ENCODE peak calls at places on chromosome 3, in four cellular contexts. J is K562, U is HepG2, D is WTC11. M is an unnamed sample.

GRCh38 chr3:122795674-122795969 is 753 bp downstream of the SLC49A4 start:
- DNase-seq in J (no peak), U (peak; percentile 29), D (no peak), M (no peak)

GRCh38 chr3:62312201-62312600 is 61.1 kb downstream of the FEZF2 start:
- DNase-seq in J (no peak), U (no peak), D (no peak), M (no peak)

GRCh38 chr3:34183581-34184313 is 385.3 kb downstream of the PDCD6IP start:
- DNase-seq in J (no peak), U (no peak), D (peak; percentile 14), M (no peak)

GRCh38 chr3:128504957-128505730 is 12.1 kb upstream of the GATA2 start:
- DNase-seq in J (peak; percentile 73), U (no peak), D (no peak), M (no peak)

GRCh38 chr3:171770689-171771620 is 39.3 kb downstream of the PLD1 start:
- DNase-seq in J (peak; percentile 80), U (peak; percentile 68), D (peak; percentile 16), M (peak; percentile 67)

GRCh38 chr3:141561426-141562034 is 74.7 kb downstream of the RASA2 start:
- DNase-seq in J (peak; percentile 73), U (peak; percentile 63), D (no peak), M (peak; percentile 36)

GRCh38 chr3:124201786-124202185 is 209.9 kb upstream of the ROPN1 start:
- DNase-seq in J (no peak), U (no peak), D (no peak), M (no peak)

GRCh38 chr3:127732303-127732702 is 59.6 kb downstream of the ABTB1 start:
- DNase-seq in J (no peak), U (no peak), D (peak; percentile 39), M (no peak)

GRCh38 chr3:152938974-152939636 is 104.2 kb downstream of the P2RY1 start:
- DNase-seq in J (no peak), U (no peak), D (no peak), M (no peak)

GRCh38 chr3:23706116-23706515 is 99.6 kb upstream of the UBE2E1 start:
- DNase-seq in J (no peak), U (no peak), D (no peak), M (no peak)

GRCh38 chr3:52890735-52891134 is 6.6 kb downstream of the STIMATE start:
- DNase-seq in J (no peak), U (no peak), D (no peak), M (no peak)

GRCh38 chr3:123416173-123416572 is 32.7 kb downstream of the ADCY5 start:
- DNase-seq in J (no peak), U (no peak), D (no peak), M (no peak)

GRCh38 chr3:148694116-148694515 is 3.6 kb upstream of the AGTR1 start:
- DNase-seq in J (no peak), U (no peak), D (no peak), M (no peak)

GRCh38 chr3:40593351-40593750 is 68.6 kb downstream of the ZNF621 start:
- DNase-seq in J (no peak), U (no peak), D (no peak), M (no peak)

GRCh38 chr3:149638401-149639092 is 19.3 kb downstream of the WWTR1 start:
- DNase-seq in J (no peak), U (no peak), D (no peak), M (no peak)

GRCh38 chr3:110944782-110945181 is 126.8 kb upstream of the NECTIN3 start:
- DNase-seq in J (no peak), U (peak; percentile 52), D (no peak), M (no peak)

GRCh38 chr3:172256101-172256687 is 192.1 kb downstream of the GHSR start:
- DNase-seq in J (no peak), U (peak; percentile 37), D (no peak), M (no peak)

GRCh38 chr3:116316781-116317180 is 128.5 kb downstream of the LSAMP start:
- DNase-seq in J (no peak), U (no peak), D (no peak), M (no peak)

GRCh38 chr3:51955893-51956770 is 951 bp downstream of the GPR62 start:
- DNase-seq in J (no peak), U (no peak), D (peak; percentile 86), M (no peak)

GRCh38 chr3:136473716-136474326 is 223.7 kb downstream of the PCCB start:
- DNase-seq in J (no peak), U (no peak), D (no peak), M (no peak)

GRCh38 chr3:136995652-136996051 is 37.9 kb downstream of the IL20RB start:
- DNase-seq in J (no peak), U (no peak), D (no peak), M (no peak)

GRCh38 chr3:9399746-9400145 is 2.3 kb downstream of the SETD5 start:
- DNase-seq in J (peak; percentile 90), U (peak; percentile 79), D (peak; percentile 63), M (peak; percentile 54)

GRCh38 chr3:105791919-105792786 is 76.7 kb downstream of the CBLB start:
- DNase-seq in J (peak; percentile 8), U (peak; percentile 60), D (no peak), M (no peak)

GRCh38 chr3:55592572-55592971 is 105.5 kb upstream of the WNT5A start:
- DNase-seq in J (no peak), U (no peak), D (no peak), M (no peak)

GRCh38 chr3:178684881-178685590 is 148.8 kb downstream of the KCNMB2 start:
- DNase-seq in J (peak; percentile 23), U (no peak), D (peak; percentile 49), M (no peak)

GRCh38 chr3:174352227-174352626 is 506.9 kb upstream of the NAALADL2 start:
- DNase-seq in J (no peak), U (no peak), D (no peak), M (no peak)

GRCh38 chr3:42690766-42691680 is 5.7 kb downstream of the KLHL40 start:
- DNase-seq in J (no peak), U (no peak), D (no peak), M (no peak)

GRCh38 chr3:194300392-194300758 is 50.8 kb downstream of the CPN2 start:
- DNase-seq in J (no peak), U (peak; percentile 53), D (peak; percentile 82), M (peak; percentile 43)
- TF ChIP-seq SP1 in J (no peak), U (no peak), D (peak; percentile 37), M (no peak)

DNA sequence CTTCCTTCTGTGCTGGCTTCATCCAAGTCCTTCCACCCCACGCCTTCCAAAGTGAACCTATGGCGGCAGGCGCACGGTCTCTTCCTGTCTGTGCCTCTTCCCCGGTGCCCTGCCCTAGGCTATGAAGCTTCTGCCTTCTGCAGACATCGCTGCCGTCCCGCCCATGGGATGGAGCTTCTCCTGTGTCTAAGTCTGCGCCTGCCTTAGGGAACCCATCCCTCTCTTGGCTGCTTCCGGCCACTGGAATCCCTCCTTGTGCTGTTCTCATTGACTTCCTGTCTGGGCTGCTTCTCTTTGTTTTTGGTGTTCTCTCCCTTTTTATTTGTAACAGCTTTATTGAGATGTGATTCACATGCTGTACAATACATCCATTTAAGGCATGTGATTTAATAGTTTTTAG is 17.2 kb downstream of the CHCHD6 start:
- DNase-seq in J (no peak), U (no peak), D (no peak), M (no peak)
- TF ChIP-seq ELF4 in J (no peak), U (no peak), D (no peak), M (no peak)

DNA sequence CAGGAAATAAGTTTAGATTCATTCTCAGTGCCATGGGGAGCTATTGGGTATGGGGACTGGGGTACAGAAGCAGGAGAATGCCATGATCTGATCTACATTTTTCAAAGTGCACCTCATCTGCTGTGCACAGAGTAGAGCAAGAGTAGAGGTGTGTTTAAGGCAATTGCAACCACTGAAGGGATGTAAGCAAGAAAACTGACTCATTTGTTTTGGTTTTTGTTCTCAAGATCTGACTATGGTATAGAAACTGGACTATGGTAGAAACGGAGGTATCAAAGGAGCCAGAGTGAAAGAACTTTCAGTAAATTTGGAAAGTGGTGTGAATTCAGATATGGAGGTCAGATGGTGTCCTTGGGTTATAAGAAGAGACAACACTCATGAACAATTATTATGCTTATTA is 86.2 kb upstream of the CMSS1 start:
- DNase-seq in J (no peak), U (no peak), D (no peak), M (no peak)
- TF ChIP-seq SP1 in J (no peak), U (no peak), D (no peak), M (no peak)

GRCh38 chr3:45337839-45338470 is 50.4 kb upstream of the LARS2 start:
- DNase-seq in J (no peak), U (no peak), D (no peak), M (no peak)

GRCh38 chr3:45345849-45346535 is 42.4 kb upstream of the LARS2 start:
- DNase-seq in J (no peak), U (no peak), D (no peak), M (no peak)

GRCh38 chr3:45341876-45342275 is 46.5 kb upstream of the LARS2 start:
- DNase-seq in J (no peak), U (no peak), D (no peak), M (no peak)

GRCh38 chr3:45347329-45348000 is 40.9 kb upstream of the LARS2 start:
- DNase-seq in J (no peak), U (no peak), D (no peak), M (no peak)

GRCh38 chr3:45343947-45344346 is 44.4 kb upstream of the LARS2 start:
- DNase-seq in J (peak; percentile 71), U (peak; percentile 9), D (no peak), M (peak; percentile 14)
- TF ChIP-seq ELF4 in J (no peak), U (no peak), D (no peak), M (no peak)

GRCh38 chr3:120795017-120795648 is 52.6 kb downstream of the GTF2E1 start:
- DNase-seq in J (peak; percentile 77), U (peak; percentile 73), D (peak; percentile 91), M (peak; percentile 66)
- TF ChIP-seq SP1 in J (no peak), U (no peak), D (no peak), M (no peak)

DNA sequence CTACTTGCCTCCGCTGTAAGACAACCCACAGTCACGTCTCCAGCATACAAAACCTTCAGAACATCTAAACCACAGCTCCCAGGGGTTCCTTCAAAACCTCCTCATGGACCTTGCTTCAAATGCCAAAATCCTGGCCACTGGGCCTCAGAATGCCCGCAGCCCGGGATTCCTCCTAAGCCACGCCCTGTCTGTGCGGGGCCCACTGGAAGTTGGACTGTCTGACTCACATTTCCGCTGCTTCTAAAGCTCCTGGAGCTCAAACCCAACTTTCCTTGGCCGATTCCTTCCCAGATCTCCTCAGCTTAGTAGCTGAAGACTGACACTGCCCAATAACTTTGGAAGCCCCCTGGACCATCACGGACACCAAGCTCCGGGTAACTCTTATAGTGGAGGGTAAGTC is 17.9 kb upstream of the OR5H6 start:
- DNase-seq in J (no peak), U (no peak), D (no peak), M (no peak)
- TF ChIP-seq ELF4 in J (no peak), U (no peak), D (no peak), M (no peak)